ENCODE peak calls at places on chromosomes 3 and 15, in seven cellular contexts. S is psoas muscle, P is thoracic aorta, C is heart left ventricle, O is neuronal stem cell, J is sigmoid colon, R is tibial artery. A is an unnamed sample.

GRCh38 chr15:94324117-94324826 is 92.9 kb downstream of the MCTP2 start:
- DNase-seq in S (no peak), P (no peak), C (peak; percentile 20), O (peak; percentile 61), J (peak; percentile 70), R (no peak), A (peak; percentile 54)

GRCh38 chr3:44240061-44240460 is 1.6 kb upstream of the TOPAZ1 start:
- DNase-seq in S (no peak), P (no peak), C (no peak), O (no peak), J (no peak), R (no peak), A (no peak)

GRCh38 chr15:58966698-58967097 is 20.8 kb upstream of the RNF111 start:
- DNase-seq in S (no peak), P (no peak), C (no peak), O (no peak), J (no peak), R (no peak), A (no peak)

GRCh38 chr15:74959643-74959939 is 3.0 kb upstream of the RPP25 start:
- DNase-seq in S (no peak), P (no peak), C (no peak), O (no peak), J (no peak), R (no peak), A (no peak)

GRCh38 chr3:53250881-53251605 is 4.8 kb downstream of the TKT start:
- DNase-seq in S (no peak), P (no peak), C (no peak), O (no peak), J (no peak), R (no peak), A (no peak)

GRCh38 chr3:33334364-33334763 is 57.1 kb downstream of the FBXL2 start:
- DNase-seq in S (no peak), P (no peak), C (no peak), O (no peak), J (no peak), R (no peak), A (no peak)

GRCh38 chr3:87420171-87420570 is 143.8 kb upstream of the POU1F1 start:
- DNase-seq in S (no peak), P (no peak), C (no peak), O (no peak), J (no peak), R (no peak), A (no peak)

GRCh38 chr3:186515115-186515514 is 29.1 kb downstream of the CRYGS start:
- DNase-seq in S (no peak), P (no peak), C (no peak), O (no peak), J (no peak), R (no peak), A (no peak)

GRCh38 chr3:9820944-9821343 is 10.9 kb downstream of the TTLL3 start:
- DNase-seq in S (no peak), P (no peak), C (no peak), O (no peak), J (no peak), R (no peak), A (no peak)

GRCh38 chr15:82159922-82160321 is 102.6 kb downstream of the EFL1 start:
- DNase-seq in S (peak; percentile 71), P (no peak), C (no peak), O (peak; percentile 24), J (no peak), R (no peak), A (no peak)

GRCh38 chr3:115186351-115187148 is 39.5 kb upstream of the ZBTB20 start:
- DNase-seq in S (no peak), P (no peak), C (no peak), O (no peak), J (no peak), R (no peak), A (no peak)

GRCh38 chr3:9552252-9552999 is 1.2 kb downstream of the LHFPL4 start:
- DNase-seq in S (peak; percentile 52), P (no peak), C (peak; percentile 17), O (peak; percentile 81), J (no peak), R (no peak), A (peak; percentile 53)

GRCh38 chr3:16484216-16484615 is 29.3 kb downstream of the RFTN1 start:
- DNase-seq in S (no peak), P (no peak), C (no peak), O (no peak), J (peak; percentile 85), R (no peak), A (no peak)
- H3K4me3 ChIP-seq in S (no peak overlapping the region), P (no peak overlapping the region), C (no peak overlapping the region), O (no peak overlapping the region), J (no peak overlapping the region), R (no peak overlapping the region), A (no peak overlapping the region)

DNA sequence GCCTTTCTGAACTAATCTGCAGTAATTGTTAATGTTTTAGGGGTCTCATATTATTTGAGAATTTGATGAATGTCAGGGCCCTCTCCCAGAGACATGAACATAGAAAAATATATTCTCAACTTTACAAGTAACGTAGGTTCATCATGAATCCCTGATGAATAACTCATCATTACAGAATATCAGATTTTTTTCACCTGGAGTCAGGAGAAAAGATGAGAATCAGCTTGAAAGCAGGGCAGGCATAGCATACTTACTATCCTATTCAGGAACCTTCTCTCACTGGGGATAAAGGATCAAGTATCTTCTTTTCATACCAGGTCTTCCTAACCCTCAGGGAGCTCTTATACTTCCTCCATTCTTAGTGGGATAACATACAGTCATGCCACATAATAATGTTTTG is 552.6 kb upstream of the TBL1XR1 start:
- DNase-seq in S (no peak), P (no peak), C (no peak), O (no peak), J (no peak), R (no peak), A (no peak)
- H3K36me3 ChIP-seq in S (no peaks in the 10 kb centered on the region), P (no peaks in the 10 kb centered on the region), C (no peaks in the 10 kb centered on the region), O (no peaks in the 10 kb centered on the region), J (no peaks in the 10 kb centered on the region), R (no peaks in the 10 kb centered on the region), A (no peaks in the 10 kb centered on the region)

DNA sequence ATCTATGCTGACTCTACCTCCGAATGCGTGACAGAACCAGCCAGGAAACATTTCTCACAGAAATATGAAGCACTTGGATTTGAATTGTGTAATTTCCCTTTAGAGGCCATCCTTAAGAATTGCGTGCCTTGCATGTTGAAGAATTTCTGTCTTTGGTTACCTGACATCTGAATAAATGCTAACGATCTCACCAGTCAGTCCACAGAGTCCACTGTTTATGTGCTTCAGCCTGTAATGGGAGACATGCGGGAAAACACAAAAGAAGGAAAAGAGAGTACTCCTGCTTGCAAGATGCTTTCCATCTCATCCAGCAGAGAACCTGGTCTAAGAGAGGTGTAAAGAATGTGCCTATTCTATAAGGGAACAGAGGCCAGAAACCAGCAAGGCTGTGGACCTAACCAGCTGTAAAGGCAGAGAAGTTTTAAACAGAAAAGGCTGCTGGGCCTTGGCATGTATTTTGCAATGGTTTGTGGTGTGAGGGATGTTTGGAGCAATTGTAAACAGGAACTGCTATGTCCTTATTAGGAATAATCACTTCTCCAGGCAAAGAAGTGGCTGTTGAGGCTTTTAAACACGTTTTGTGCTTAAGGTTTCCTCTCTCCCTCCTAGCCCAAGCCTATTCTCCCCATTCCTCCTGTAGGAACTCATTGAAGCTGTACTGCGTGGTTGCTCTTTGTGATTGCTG is 36.4 kb upstream of the BOC start:
- DNase-seq in S (no peak), P (no peak), C (no peak), O (no peak), J (no peak), R (no peak), A (no peak)
- H3K4me1 ChIP-seq in S (no peaks in the 10 kb centered on the region), P (no peaks in the 10 kb centered on the region), C (no peaks in the 10 kb centered on the region), O (peaks cover 4% of the 10 kb centered on the region), J (peaks cover 16% of the 10 kb centered on the region), R (no peaks in the 10 kb centered on the region), A (no peaks in the 10 kb centered on the region)

GRCh38 chr3:71006810-71007785 is 576.4 kb downstream of the FOXP1 start:
- DNase-seq in S (no peak), P (no peak), C (no peak), O (no peak), J (no peak), R (no peak), A (no peak)

GRCh38 chr3:71011565-71012287 is 571.8 kb downstream of the FOXP1 start:
- DNase-seq in S (no peak), P (no peak), C (no peak), O (no peak), J (no peak), R (no peak), A (no peak)

GRCh38 chr3:71008350-71008923 is 575.1 kb downstream of the FOXP1 start:
- DNase-seq in S (no peak), P (no peak), C (no peak), O (no peak), J (no peak), R (no peak), A (no peak)

GRCh38 chr3:71012971-71013370 is 570.6 kb downstream of the FOXP1 start:
- DNase-seq in S (no peak), P (no peak), C (no peak), O (no peak), J (no peak), R (no peak), A (no peak)

DNA sequence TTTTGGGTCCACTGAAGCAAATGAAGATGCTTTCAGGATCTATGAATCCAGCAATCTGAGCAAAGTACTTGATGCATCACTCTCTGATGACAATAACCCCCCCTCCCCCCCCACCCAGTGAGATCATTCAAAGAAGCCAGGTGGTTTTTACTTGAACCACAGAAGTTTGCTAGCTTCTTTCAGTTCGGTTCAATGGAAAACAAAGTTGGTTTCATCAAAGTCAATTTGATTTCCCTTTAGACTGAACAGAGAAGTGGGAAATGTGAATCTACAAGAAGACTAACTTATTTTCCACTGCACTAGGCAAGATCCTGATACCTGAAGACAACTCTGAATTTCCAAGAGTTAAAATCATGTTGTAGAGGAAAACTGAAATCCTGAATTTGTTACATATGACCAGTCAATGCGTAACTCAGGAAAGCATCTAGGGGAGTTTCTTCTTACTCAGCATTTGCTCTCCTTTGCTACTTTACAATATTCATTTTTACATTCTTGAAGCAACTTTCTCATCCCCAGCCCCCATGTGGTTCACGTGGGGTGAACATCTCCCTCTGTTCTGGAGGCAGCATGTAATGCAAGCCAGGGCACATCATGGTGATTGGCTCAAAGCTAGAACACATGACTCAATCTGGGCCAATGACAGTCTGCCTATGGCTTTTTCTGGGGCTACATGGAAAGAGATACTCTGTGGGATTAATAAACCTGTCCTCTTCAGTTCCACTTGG is 572.6 kb downstream of the FOXP1 start:
- DNase-seq in S (no peak), P (no peak), C (no peak), O (no peak), J (no peak), R (no peak), A (no peak)
- H3K4me3 ChIP-seq in S (no peak overlapping the region), P (no peak overlapping the region), C (no peak overlapping the region), O (no peak overlapping the region), J (no peak overlapping the region), R (no peak overlapping the region), A (no peak overlapping the region)

DNA sequence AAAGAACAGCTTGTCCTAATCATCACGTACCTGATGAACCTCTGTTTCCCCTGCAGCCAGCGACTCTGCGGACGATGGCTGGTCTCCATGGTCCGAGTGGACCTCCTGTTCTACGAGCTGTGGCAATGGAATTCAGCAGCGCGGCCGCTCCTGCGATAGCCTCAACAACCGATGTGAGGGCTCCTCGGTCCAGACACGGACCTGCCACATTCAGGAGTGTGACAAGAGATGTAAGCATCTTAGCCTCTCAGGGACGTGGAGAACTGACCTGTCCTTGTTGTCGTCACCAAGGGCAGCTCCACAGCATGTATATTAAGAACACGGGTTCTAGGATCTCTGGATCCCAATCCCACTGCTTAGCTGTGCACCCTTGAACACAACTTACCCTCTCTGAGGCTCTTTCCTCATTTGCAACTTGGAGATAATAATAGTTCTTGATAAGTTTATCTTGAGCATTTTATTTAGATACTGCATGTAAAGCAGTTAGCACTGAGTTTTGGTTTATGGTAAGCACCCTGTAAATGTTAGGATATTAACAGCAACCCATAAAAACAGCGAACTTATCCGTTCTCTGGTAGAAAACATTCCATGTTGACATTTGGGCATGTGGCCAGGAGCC is 6.5 kb downstream of the THBS1 start:
- DNase-seq in S (no peak), P (no peak), C (no peak), O (no peak), J (no peak), R (no peak), A (no peak)
- H3K36me3 ChIP-seq in S (no peaks in the 10 kb centered on the region), P (peaks cover 14% of the 10 kb centered on the region), C (peaks cover 99% of the 10 kb centered on the region), O (peaks cover 99% of the 10 kb centered on the region), J (peaks cover 62% of the 10 kb centered on the region), R (peaks cover 100% of the 10 kb centered on the region), A (no peaks in the 10 kb centered on the region)

A was measured in BE2C.